ENCODE peak calls at places on chromosomes 2 and 18, in four cellular contexts. A is neural crest cell, S is osteocyte, R is upper lobe of left lung. T is an unnamed sample.

GRCh38 chr2:218743072-218743471 is 32.4 kb downstream of the TTLL4 start:
- DNase-seq in R (no peak), A (no peak), S (no peak), T (no peak)

GRCh38 chr2:117470311-117471095 is 344.0 kb upstream of the DDX18 start:
- DNase-seq in A (peak; percentile 52), R (no peak), S (no peak), T (no peak)

GRCh38 chr2:240432430-240432819 is 3.0 kb upstream of the GPC1 start:
- DNase-seq in S (peak; percentile 75), A (no peak), R (peak; percentile 12), T (peak; percentile 14)

GRCh38 chr2:191318729-191319078 is 73.5 kb downstream of the MYO1B start:
- DNase-seq in R (no peak), A (no peak), S (no peak), T (no peak)

GRCh38 chr18:74731097-74731496 is 133.4 kb downstream of the ZNF407 start:
- DNase-seq in S (no peak), A (no peak), R (no peak), T (no peak)

GRCh38 chr2:210502997-210503621 is 26.6 kb upstream of the LANCL1 start:
- DNase-seq in R (peak; percentile 23), S (no peak), A (peak; percentile 50), T (peak; percentile 60)

GRCh38 chr2:115165529-115166109 is 723.2 kb downstream of the DPP10 start:
- DNase-seq in S (no peak), R (no peak), A (peak; percentile 38), T (no peak)

GRCh38 chr2:229514318-229514717 is 200.0 kb downstream of the DNER start:
- DNase-seq in S (no peak), R (no peak), A (no peak), T (no peak)

GRCh38 chr2:240893363-240893828 is 2.6 kb downstream of the MAB21L4 start:
- DNase-seq in A (no peak), S (no peak), R (no peak), T (no peak)

GRCh38 chr2:172228177-172228785 is 125.6 kb upstream of the DLX2 start:
- DNase-seq in A (no peak), R (no peak), S (no peak), T (no peak)

DNA sequence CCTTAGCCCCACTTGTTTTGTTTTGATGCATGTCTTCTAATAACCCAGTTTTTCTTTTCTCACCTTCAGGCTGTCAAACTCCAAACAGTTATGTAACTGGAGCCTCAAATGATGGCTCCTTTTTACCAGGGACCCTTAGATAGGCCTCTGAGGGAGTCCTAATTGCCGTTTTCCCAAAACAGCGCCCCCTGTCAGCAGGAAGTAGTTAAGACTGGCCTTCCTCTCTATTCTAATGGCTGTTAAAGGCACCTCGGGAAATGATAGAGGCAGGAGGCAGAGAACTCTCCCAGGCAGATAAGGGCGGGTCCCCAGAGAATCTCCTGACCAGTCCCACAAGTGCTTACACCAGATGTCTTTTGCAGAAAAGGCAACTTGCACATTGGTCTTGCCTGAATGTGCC is 123.2 kb downstream of the KCNS3 start:
- DNase-seq in A (no peak), S (no peak), R (no peak), T (no peak)
- TF ChIP-seq CTCF in A (peak; percentile 18), S (no peak), R (no peak), T (no peak)

GRCh38 chr2:6828299-6828584 is 37.5 kb downstream of the CMPK2 start:
- DNase-seq in A (no peak), R (no peak), S (no peak), T (no peak)
- TF ChIP-seq CTCF in A (peak; percentile 75), R (peak; percentile 52), S (peak; percentile 60), T (peak; percentile 79)

GRCh38 chr2:181895788-181896187 is 4.3 kb downstream of the ITPRID2 start:
- DNase-seq in R (no peak), A (no peak), S (no peak), T (no peak)

GRCh38 chr2:181894381-181894780 is 2.9 kb downstream of the ITPRID2 start:
- DNase-seq in A (no peak), R (no peak), S (no peak), T (no peak)

GRCh38 chr2:181892795-181893435 is 1.4 kb downstream of the ITPRID2 start:
- DNase-seq in S (no peak), A (no peak), R (no peak), T (no peak)

GRCh38 chr2:181891258-181891965 is at the start of gene ITPRID2:
- DNase-seq in A (peak; percentile 71), S (peak; percentile 94), R (peak; percentile 91), T (no peak)

GRCh38 chr2:181891966-181892794 is 650 bp downstream of the ITPRID2 start:
- DNase-seq in A (peak; percentile 65), R (peak; percentile 76), S (peak; percentile 86), T (peak; percentile 75)
- TF ChIP-seq CTCF in A (peak; percentile 50), R (no peak), S (peak; percentile 16), T (no peak)

GRCh38 chr18:6414118-6414722 is 491 bp downstream of the L3MBTL4 start:
- DNase-seq in S (peak; percentile 87), A (peak; percentile 18), R (peak; percentile 79), T (peak; percentile 42)

GRCh38 chr18:6412933-6413472 is 1.7 kb downstream of the L3MBTL4 start:
- DNase-seq in R (no peak), S (no peak), A (no peak), T (no peak)

GRCh38 chr18:6413554-6414117 is 1.1 kb downstream of the L3MBTL4 start:
- DNase-seq in A (no peak), S (no peak), R (peak; percentile 36), T (no peak)

GRCh38 chr18:6411367-6411766 is 3.3 kb downstream of the L3MBTL4 start:
- DNase-seq in R (no peak), S (no peak), A (no peak), T (no peak)

DNA sequence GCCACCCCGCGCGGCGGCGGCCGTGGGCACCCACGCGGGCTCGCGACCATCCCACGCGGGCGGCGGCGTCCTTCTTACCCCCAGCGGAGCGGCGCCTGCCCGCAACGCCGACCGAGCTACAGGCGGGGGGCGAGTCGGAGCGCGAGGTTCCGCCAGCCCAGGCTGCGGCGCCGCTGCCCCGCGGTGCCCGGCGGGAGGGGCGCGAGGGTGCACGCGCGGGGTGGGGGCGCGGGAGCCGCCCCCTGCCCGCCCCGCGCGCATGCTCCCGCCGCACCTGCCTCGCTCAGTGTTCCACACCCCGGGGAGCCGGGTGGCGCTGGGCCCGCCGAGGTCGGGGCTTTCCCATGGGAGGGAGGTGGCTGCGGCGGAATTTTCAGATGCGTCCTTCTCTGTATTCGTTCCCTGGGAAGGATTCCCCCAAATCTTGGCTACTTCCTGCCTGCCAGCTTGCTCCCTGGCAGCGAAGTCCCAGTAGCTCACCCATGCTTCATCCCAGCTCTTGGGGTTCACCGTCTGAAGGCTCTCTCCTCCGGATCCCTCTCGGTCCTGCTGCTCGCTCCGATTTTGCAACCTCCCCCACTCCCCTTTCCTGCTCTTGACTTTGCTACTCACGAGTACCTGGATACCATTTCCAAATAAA is at the start of gene L3MBTL4:
- DNase-seq in S (no peak), A (peak; percentile 6), R (peak; percentile 73), T (peak; percentile 34)
- TF ChIP-seq CTCF in S (no peak), A (no peak), R (no peak), T (no peak)

GRCh38 chr2:188235364-188235763 is 56.3 kb upstream of the GULP1 start:
- DNase-seq in S (no peak), A (no peak), R (no peak), T (no peak)
- TF ChIP-seq CTCF in S (no peak), A (no peak), R (no peak), T (no peak)

GRCh38 chr2:208406474-208407451 is at the start of gene PTH2R:
- DNase-seq in S (no peak), R (no peak), A (no peak), T (peak; percentile 44)

DNA sequence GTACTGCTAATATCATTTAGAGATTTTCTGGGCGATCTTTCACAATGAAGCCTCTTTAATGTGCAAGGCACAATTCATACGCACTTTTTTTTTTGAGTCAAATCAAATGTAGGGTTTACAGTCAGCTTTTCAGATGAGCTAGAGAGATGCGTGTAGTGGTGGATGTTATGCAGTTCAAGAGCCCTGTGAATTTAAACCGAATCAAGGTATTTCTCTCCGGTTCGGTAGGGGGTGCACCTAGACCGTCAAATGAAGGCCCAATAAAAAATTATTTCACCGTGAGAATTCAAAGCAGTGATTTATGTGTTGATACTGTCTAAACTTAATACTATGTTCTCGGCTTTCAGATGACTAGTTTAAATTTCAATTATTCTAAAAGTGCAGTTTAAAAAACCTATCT is 1.1 kb downstream of the PTH2R start:
- DNase-seq in A (no peak), S (no peak), R (no peak), T (no peak)
- TF ChIP-seq CTCF in A (peak; percentile 66), S (peak; percentile 20), R (no peak), T (no peak)

GRCh38 chr18:6781179-6781714 is 51.7 kb downstream of the ARHGAP28 start:
- DNase-seq in A (peak; percentile 18), S (no peak), R (no peak), T (peak; percentile 45)

GRCh38 chr18:6782861-6783260 is 53.3 kb downstream of the ARHGAP28 start:
- DNase-seq in A (no peak), R (no peak), S (no peak), T (no peak)

GRCh38 chr18:6785411-6785810 is 55.9 kb downstream of the ARHGAP28 start:
- DNase-seq in S (no peak), R (no peak), A (no peak), T (no peak)

GRCh38 chr18:6781846-6782245 is 52.3 kb downstream of the ARHGAP28 start:
- DNase-seq in A (no peak), S (no peak), R (no peak), T (no peak)

GRCh38 chr18:6785001-6785400 is 55.5 kb downstream of the ARHGAP28 start:
- DNase-seq in A (no peak), S (no peak), R (no peak), T (no peak)
- TF ChIP-seq CTCF in A (no peak), S (no peak), R (no peak), T (no peak)

T was measured in mesothelial cell of epicardium.